ENCODE peak calls at places on chromosomes 2 and 18, in ten cellular contexts. X, S, G, I, V, F, R, D, L and M are unnamed samples.

GRCh38 chr2:46635442-46635841 is 156.1 kb downstream of the TMEM247 start:
- DNase-seq in X (no peak), S (no peak), G (no peak), I (no peak), V (no peak), F (no peak), R (no peak), D (no peak), L (no peak), M (no peak)

GRCh38 chr2:230155359-230155758 is 64.4 kb downstream of the SP110 start:
- DNase-seq in X (no peak), S (no peak), G (no peak), I (no peak), V (no peak), F (no peak), R (no peak), D (no peak), L (no peak), M (no peak)

GRCh38 chr2:113981404-113982134 is 91.7 kb downstream of the ACTR3 start:
- DNase-seq in X (peak), S (peak), G (no peak), I (no peak), V (no peak), F (no peak), R (no peak), D (no peak), L (no peak), M (peak)

GRCh38 chr2:197613509-197613987 is 61.8 kb downstream of the RFTN2 start:
- DNase-seq in X (peak), S (no peak), G (no peak), I (no peak), V (no peak), F (no peak), R (no peak), D (no peak), L (no peak), M (peak)

GRCh38 chr2:121617042-121617599 is 32.1 kb downstream of the CLASP1 start:
- DNase-seq in X (peak), S (no peak), G (no peak), I (no peak), V (no peak), F (no peak), R (no peak), D (no peak), L (no peak), M (no peak)

GRCh38 chr2:205776139-205776538 is 93.8 kb downstream of the NRP2 start:
- DNase-seq in X (no peak), S (peak), G (no peak), I (peak), V (no peak), F (peak), R (no peak), D (no peak), L (peak), M (no peak)

GRCh38 chr18:46322941-46323340 is 218.8 kb downstream of the HAUS1 start:
- DNase-seq in X (no peak), S (no peak), G (no peak), I (no peak), V (no peak), F (no peak), R (no peak), D (no peak), L (no peak), M (no peak)

GRCh38 chr2:105256431-105257047 is 15.0 kb downstream of the GPR45 start:
- DNase-seq in X (no peak), S (no peak), G (no peak), I (no peak), V (no peak), F (no peak), R (no peak), D (no peak), L (no peak), M (no peak)

GRCh38 chr2:150063950-150064549 is 423.4 kb downstream of the RND3 start:
- DNase-seq in X (no peak), S (no peak), G (no peak), I (no peak), V (no peak), F (no peak), R (no peak), D (no peak), L (peak), M (no peak)

GRCh38 chr2:66569321-66569851 is 134.5 kb downstream of the MEIS1 start:
- DNase-seq in X (peak), S (peak), G (no peak), I (no peak), V (no peak), F (no peak), R (no peak), D (no peak), L (no peak), M (no peak)

GRCh38 chr2:11757101-11757500 is 10.7 kb downstream of the LPIN1 start:
- DNase-seq in X (no peak), S (no peak), G (no peak), I (no peak), V (no peak), F (no peak), R (no peak), D (no peak), L (no peak), M (no peak)

GRCh38 chr2:40193670-40194026 is 258.2 kb downstream of the SLC8A1 start:
- DNase-seq in X (no peak), S (no peak), G (no peak), I (no peak), V (no peak), F (no peak), R (no peak), D (no peak), L (no peak), M (no peak)

GRCh38 chr2:169069341-169069740 is at the start of gene DHRS9:
- DNase-seq in X (peak), S (no peak), G (no peak), I (peak), V (no peak), F (no peak), R (no peak), D (no peak), L (no peak), M (peak)

GRCh38 chr2:95063401-95063958 is 38.0 kb downstream of the MAL start:
- DNase-seq in X (no peak), S (no peak), G (no peak), I (no peak), V (no peak), F (no peak), R (no peak), D (no peak), L (no peak), M (no peak)

GRCh38 chr2:229679393-229680125 is 34.8 kb downstream of the DNER start:
- DNase-seq in X (no peak), S (no peak), G (no peak), I (no peak), V (no peak), F (no peak), R (no peak), D (no peak), L (no peak), M (no peak)

GRCh38 chr18:21196426-21196825 is 45.6 kb upstream of the GREB1L start:
- DNase-seq in X (no peak), S (no peak), G (no peak), I (no peak), V (no peak), F (no peak), R (no peak), D (no peak), L (no peak), M (no peak)

GRCh38 chr2:144201126-144201525 is 318.8 kb downstream of the ZEB2 start:
- DNase-seq in X (no peak), S (no peak), G (no peak), I (no peak), V (no peak), F (no peak), R (no peak), D (no peak), L (no peak), M (no peak)

GRCh38 chr2:147416099-147416498 is 428.7 kb upstream of the ACVR2A start:
- DNase-seq in X (no peak), S (no peak), G (no peak), I (no peak), V (no peak), F (no peak), R (no peak), D (no peak), L (no peak), M (no peak)

GRCh38 chr18:5107990-5108389 is 89.1 kb downstream of the AKAIN1 start:
- DNase-seq in X (no peak), S (no peak), G (no peak), I (no peak), V (no peak), F (no peak), R (no peak), D (no peak), L (peak), M (no peak)

GRCh38 chr18:33560686-33561370 is 17.2 kb upstream of the ASXL3 start:
- DNase-seq in X (peak), S (peak), G (no peak), I (no peak), V (no peak), F (no peak), R (no peak), D (no peak), L (peak), M (peak)

GRCh38 chr18:10379511-10379910 is 74.9 kb upstream of the APCDD1 start:
- DNase-seq in X (peak), S (peak), G (no peak), I (no peak), V (no peak), F (no peak), R (no peak), D (no peak), L (no peak), M (no peak)

GRCh38 chr18:8984131-8984670 is 118.3 kb upstream of the NDUFV2 start:
- DNase-seq in X (no peak), S (no peak), G (no peak), I (no peak), V (no peak), F (no peak), R (no peak), D (no peak), L (no peak), M (no peak)

GRCh38 chr2:196274387-196274809 is 103.0 kb upstream of the STK17B start:
- DNase-seq in X (peak), S (peak), G (no peak), I (no peak), V (peak), F (no peak), R (no peak), D (no peak), L (no peak), M (peak)

GRCh38 chr2:161119483-161119882 is 40.7 kb upstream of the TANK start:
- DNase-seq in X (no peak), S (no peak), G (no peak), I (no peak), V (no peak), F (no peak), R (no peak), D (no peak), L (no peak), M (no peak)

GRCh38 chr18:59015531-59016152 is 124.0 kb upstream of the SEC11C start:
- DNase-seq in X (no peak), S (no peak), G (no peak), I (no peak), V (no peak), F (no peak), R (no peak), D (peak), L (no peak), M (no peak)

GRCh38 chr18:60021556-60021955 is 121.8 kb downstream of the PMAIP1 start:
- DNase-seq in X (no peak), S (no peak), G (no peak), I (no peak), V (no peak), F (no peak), R (no peak), D (no peak), L (no peak), M (no peak)

GRCh38 chr2:237701033-237701858 is 73.9 kb downstream of the LRRFIP1 start:
- DNase-seq in X (no peak), S (no peak), G (no peak), I (no peak), V (no peak), F (no peak), R (no peak), D (no peak), L (peak), M (no peak)

GRCh38 chr18:49319590-49319989 is 140.9 kb downstream of the DYM start:
- DNase-seq in X (peak), S (peak), G (no peak), I (no peak), V (no peak), F (no peak), R (no peak), D (no peak), L (peak), M (no peak)

GRCh38 chr18:75244336-75244735 is 33.7 kb downstream of the TSHZ1 start:
- DNase-seq in X (no peak), S (no peak), G (no peak), I (no peak), V (no peak), F (no peak), R (no peak), D (no peak), L (peak), M (no peak)

GRCh38 chr2:19120941-19121750 is 237.3 kb downstream of the OSR1 start:
- DNase-seq in X (peak), S (peak), G (no peak), I (peak), V (no peak), F (peak), R (no peak), D (peak), L (no peak), M (peak)

GRCh38 chr2:232489516-232490220 is 2.0 kb upstream of the ECEL1 start:
- DNase-seq in X (no peak), S (no peak), G (no peak), I (no peak), V (no peak), F (no peak), R (no peak), D (no peak), L (no peak), M (no peak)

GRCh38 chr2:151297882-151298281 is 8.4 kb upstream of the NMI start:
- DNase-seq in X (peak), S (no peak), G (no peak), I (no peak), V (no peak), F (no peak), R (no peak), D (no peak), L (no peak), M (peak)

GRCh38 chr2:182715121-182715895 is 749 bp upstream of the DNAJC10 start:
- DNase-seq in X (peak), S (peak), G (no peak), I (no peak), V (no peak), F (no peak), R (no peak), D (no peak), L (no peak), M (peak)

DNA sequence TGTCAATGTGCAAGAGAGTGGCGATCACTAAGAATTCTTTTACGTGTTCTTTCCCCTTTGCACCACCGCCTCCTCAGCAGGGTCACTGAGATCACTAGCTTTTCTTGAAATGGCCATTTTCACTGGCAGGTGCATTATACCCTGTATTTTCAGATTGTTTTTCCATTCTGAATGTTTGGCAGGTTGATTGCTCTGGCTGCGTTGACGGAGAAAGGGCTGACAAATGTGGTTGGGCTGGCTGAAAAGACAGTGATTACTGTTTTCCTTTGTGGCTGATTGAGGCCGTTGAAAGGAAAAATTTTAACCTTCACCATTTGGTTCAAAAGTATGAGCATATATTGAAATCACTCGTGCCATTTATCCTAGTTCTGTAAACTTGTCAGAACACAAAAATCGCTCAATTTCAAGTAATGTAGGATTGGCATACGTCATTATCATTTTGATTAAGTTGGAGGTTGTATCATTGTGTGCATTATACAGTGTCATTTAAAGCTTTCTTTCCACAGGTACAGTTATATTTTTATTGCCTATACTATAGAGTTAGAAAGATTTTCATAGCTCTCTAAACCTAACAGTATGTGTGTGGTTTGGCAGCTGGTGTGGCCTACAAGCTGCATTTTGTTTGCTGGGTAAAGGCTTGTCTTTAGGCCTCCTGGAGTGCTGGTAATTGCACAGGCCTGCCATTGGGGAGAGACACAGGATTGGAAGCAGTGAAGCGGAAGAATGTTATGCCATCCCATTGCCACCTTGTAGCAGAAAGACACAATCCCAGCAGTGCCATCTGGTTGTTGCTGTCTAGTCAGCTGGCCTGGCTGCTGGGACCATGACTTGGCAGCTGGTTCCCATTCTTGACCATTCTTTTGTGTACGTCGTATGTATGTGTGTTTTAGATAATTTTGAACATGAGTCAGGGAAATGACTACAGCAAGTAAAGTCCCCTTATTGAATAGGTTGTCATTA is 36.7 kb downstream of the DYNC1I2 start:
- DNase-seq in X (peak), S (peak), G (no peak), I (no peak), V (no peak), F (no peak), R (no peak), D (no peak), L (peak), M (peak)
- TF ChIP-seq CTCF in X (peak), S (peak), G (no peak), I (no peak), V (no peak), F (no peak), R (peak), D (no peak), L (no peak), M (no peak)

DNA sequence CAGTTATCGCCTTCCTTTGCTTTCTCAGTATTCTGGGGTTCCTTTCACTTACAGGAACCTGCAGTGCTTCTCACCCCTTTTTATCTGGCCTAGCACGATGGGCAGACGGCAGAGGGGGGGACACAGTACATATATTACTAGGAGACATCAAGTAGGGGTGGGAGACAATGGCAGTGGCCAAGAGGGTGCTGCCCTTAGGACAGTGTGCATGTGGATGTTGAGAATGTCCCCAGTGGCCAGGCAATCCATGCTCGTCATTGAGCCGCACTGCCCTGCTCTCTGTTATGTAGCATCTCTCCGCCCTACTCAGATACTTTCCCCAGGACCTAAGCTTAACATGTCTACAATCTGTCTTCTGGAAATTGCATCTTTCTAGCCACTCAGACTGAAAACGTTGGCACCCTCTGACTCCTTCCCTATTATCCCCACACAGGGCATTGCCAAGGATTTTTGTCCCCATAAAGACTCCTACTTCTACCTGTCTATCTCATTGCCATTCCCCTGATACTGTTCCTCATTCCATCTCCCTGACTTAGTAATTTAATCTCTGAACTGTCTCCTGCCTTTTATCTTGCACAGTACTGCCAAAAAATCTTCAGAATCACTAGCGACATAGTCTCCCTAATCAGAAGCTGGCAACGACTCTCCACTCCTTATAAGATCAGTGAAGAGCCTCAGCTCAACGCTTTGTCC is 6.6 kb downstream of the DSG2 start:
- DNase-seq in X (no peak), S (no peak), G (no peak), I (no peak), V (no peak), F (no peak), R (no peak), D (no peak), L (no peak), M (no peak)
- H3K4me3 ChIP-seq in X (no peak), S (no peak), G (no peak), I (no peak), V (no peak), F (no peak), R (no peak), D (no peak), L (no peak), M (no peak)

GRCh38 chr2:181239400-181239799 is 217.8 kb upstream of the ITGA4 start:
- DNase-seq in X (no peak), S (no peak), G (no peak), I (peak), V (no peak), F (no peak), R (no peak), D (no peak), L (peak), M (peak)
- TF ChIP-seq CTCF in X (peak), S (peak), G (no peak), I (peak), V (no peak), F (no peak), R (peak), D (no peak), L (peak), M (no peak)

DNA sequence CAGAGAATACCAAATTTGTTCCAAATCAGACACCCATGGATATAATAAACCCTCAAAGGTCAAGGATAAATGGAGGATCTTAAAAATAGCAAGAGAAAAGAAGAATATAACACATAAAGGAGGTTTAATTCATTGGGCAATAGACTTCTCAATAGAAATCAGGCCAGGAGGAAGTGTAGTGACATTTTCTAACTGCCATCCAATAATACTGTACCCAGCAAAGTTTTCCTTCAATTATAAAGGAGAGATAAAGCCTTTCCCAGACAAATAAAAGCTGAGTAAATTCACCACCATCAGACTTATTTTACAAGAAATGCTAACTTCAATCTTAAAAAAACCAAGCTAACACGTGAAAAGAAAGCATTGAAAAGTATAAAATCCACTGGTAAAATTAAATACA is 121.6 kb downstream of the MSTN start:
- DNase-seq in X (no peak), S (no peak), G (no peak), I (no peak), V (no peak), F (no peak), R (no peak), D (no peak), L (no peak), M (no peak)
- H3K4me3 ChIP-seq in X (no peak), S (no peak), G (no peak), I (no peak), V (no peak), F (no peak), R (no peak), D (no peak), L (no peak), M (no peak)

GRCh38 chr18:52422985-52423601 is 83.1 kb downstream of the DCC start:
- DNase-seq in X (no peak), S (no peak), G (no peak), I (no peak), V (no peak), F (no peak), R (no peak), D (no peak), L (peak), M (no peak)
- TF ChIP-seq CTCF in X (no peak), S (no peak), G (no peak), I (no peak), V (no peak), F (no peak), R (peak), D (no peak), L (peak), M (no peak)

GRCh38 chr2:218024871-218025270 is 22.1 kb upstream of the TNS1 start:
- DNase-seq in X (no peak), S (no peak), G (no peak), I (no peak), V (no peak), F (peak), R (no peak), D (peak), L (no peak), M (no peak)

GRCh38 chr2:218028189-218028495 is 25.3 kb upstream of the TNS1 start:
- DNase-seq in X (no peak), S (no peak), G (no peak), I (no peak), V (no peak), F (peak), R (no peak), D (peak), L (no peak), M (no peak)

GRCh38 chr2:218026676-218027425 is 24.1 kb upstream of the TNS1 start:
- DNase-seq in X (no peak), S (no peak), G (no peak), I (no peak), V (peak), F (peak), R (no peak), D (peak), L (no peak), M (no peak)

GRCh38 chr2:218027426-218028188 is 24.8 kb upstream of the TNS1 start:
- DNase-seq in X (no peak), S (no peak), G (no peak), I (no peak), V (no peak), F (no peak), R (no peak), D (peak), L (no peak), M (no peak)

GRCh38 chr2:218026244-218026643 is 23.4 kb upstream of the TNS1 start:
- DNase-seq in X (no peak), S (no peak), G (no peak), I (no peak), V (peak), F (no peak), R (no peak), D (peak), L (no peak), M (no peak)
- H3K4me3 ChIP-seq in X (no peak), S (no peak), G (no peak), I (no peak), V (no peak), F (no peak), R (no peak), D (no peak), L (no peak), M (no peak)

GRCh38 chr2:50077190-50077589 is 922.9 kb upstream of the FSHR start:
- DNase-seq in X (no peak), S (no peak), G (no peak), I (no peak), V (no peak), F (no peak), R (no peak), D (no peak), L (no peak), M (no peak)
- TF ChIP-seq CTCF in X (no peak), S (no peak), G (no peak), I (no peak), V (no peak), F (no peak), R (no peak), D (no peak), L (no peak), M (no peak)